ENCODE peak calls at places on chromosomes 5 and 9, in four cellular contexts. P, J, R and L are unnamed samples.

GRCh38 chr5:144275329-144275728 is 104.7 kb downstream of the KCTD16 start:
- DNase-seq in P (no peak), R (no peak), J (no peak), L (no peak)

GRCh38 chr5:79893485-79893884 is 97.6 kb downstream of the MTX3 start:
- DNase-seq in J (no peak), R (no peak), P (no peak), L (no peak)

GRCh38 chr9:94950733-94951590 is 224.5 kb downstream of the AOPEP start:
- DNase-seq in R (no peak), P (no peak), J (no peak), L (peak)

GRCh38 chr5:173626501-173626812 is 10.0 kb upstream of the BOD1 start:
- DNase-seq in J (no peak), P (no peak), R (no peak), L (no peak)

GRCh38 chr9:3528466-3528865 is 2.7 kb upstream of the RFX3 start:
- DNase-seq in R (peak), P (no peak), J (peak), L (no peak)

GRCh38 chr9:124251605-124252366 is 6.0 kb upstream of the NEK6 start:
- DNase-seq in P (no peak), R (no peak), J (no peak), L (no peak)

GRCh38 chr5:151718653-151719052 is 31.9 kb upstream of the SPARC start:
- DNase-seq in R (no peak), J (no peak), P (no peak), L (no peak)

GRCh38 chr5:95591490-95591901 is 28.4 kb upstream of the GPR150 start:
- DNase-seq in J (no peak), R (no peak), P (no peak), L (peak)

GRCh38 chr9:120482424-120483186 is 97.4 kb downstream of the CDK5RAP2 start:
- DNase-seq in J (no peak), R (no peak), P (no peak), L (no peak)

GRCh38 chr9:3498691-3499090 is 27.1 kb downstream of the RFX3 start:
- DNase-seq in J (no peak), R (no peak), P (no peak), L (no peak)

GRCh38 chr5:142133382-142134206 is 25.0 kb downstream of the NDFIP1 start:
- DNase-seq in R (no peak), P (no peak), J (no peak), L (peak)

GRCh38 chr5:109485030-109485429 is 75.3 kb upstream of the PJA2 start:
- DNase-seq in R (no peak), J (peak), P (peak), L (peak)

GRCh38 chr9:91163773-91164471 is 197.8 kb downstream of the AUH start:
- DNase-seq in R (no peak), P (no peak), J (no peak), L (no peak)

GRCh38 chr5:36496471-36496870 is 109.9 kb upstream of the SLC1A3 start:
- DNase-seq in J (no peak), P (no peak), R (no peak), L (no peak)

GRCh38 chr9:91746904-91747303 is 203.1 kb downstream of the ROR2 start:
- DNase-seq in P (no peak), R (no peak), J (peak), L (no peak)

GRCh38 chr9:91162784-91163440 is 198.8 kb downstream of the AUH start:
- DNase-seq in R (peak), J (peak), P (no peak), L (no peak)

GRCh38 chr5:67015577-67016290 is 180.9 kb downstream of the CD180 start:
- DNase-seq in P (peak), J (no peak), R (no peak), L (no peak)

GRCh38 chr9:135130266-135130976 is 43.0 kb downstream of the OLFM1 start:
- DNase-seq in J (peak), P (no peak), R (peak), L (no peak)
- TF ChIP-seq FOXK2 in J (no peak), P (no peak), R (no peak), L (no peak)

DNA sequence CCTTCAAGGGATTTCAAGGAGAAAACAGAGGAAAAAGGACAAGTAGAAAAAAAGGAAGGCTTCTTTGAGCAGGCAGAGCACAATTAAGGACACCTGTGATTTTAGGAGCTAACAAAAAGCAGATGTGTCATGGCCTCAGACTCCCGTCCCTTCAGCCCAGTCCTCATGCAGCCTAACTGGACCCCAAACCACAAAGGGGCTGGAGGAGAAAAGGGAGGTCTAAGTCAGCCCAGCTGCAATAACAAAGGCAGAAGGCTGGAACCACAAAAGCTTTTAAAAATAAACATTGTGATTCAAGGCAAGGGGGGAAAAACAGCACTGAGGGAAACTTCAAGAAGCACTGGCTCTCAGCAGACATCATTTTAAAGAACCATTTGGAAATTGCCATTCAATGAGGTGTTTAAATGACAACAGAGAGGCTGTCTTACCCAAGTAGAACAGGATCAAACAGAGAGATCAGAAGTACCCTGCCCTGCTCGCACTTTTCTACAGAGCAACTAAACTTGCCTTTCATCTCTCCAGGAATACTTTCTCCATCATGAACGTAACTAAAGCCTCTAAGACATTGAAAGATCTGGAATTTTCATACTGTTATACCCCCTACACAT is 89.3 kb downstream of the SEMA5A start:
- DNase-seq in P (no peak), J (no peak), R (no peak), L (no peak)
- TF ChIP-seq FOXK2 in P (no peak), J (no peak), R (no peak), L (no peak)

DNA sequence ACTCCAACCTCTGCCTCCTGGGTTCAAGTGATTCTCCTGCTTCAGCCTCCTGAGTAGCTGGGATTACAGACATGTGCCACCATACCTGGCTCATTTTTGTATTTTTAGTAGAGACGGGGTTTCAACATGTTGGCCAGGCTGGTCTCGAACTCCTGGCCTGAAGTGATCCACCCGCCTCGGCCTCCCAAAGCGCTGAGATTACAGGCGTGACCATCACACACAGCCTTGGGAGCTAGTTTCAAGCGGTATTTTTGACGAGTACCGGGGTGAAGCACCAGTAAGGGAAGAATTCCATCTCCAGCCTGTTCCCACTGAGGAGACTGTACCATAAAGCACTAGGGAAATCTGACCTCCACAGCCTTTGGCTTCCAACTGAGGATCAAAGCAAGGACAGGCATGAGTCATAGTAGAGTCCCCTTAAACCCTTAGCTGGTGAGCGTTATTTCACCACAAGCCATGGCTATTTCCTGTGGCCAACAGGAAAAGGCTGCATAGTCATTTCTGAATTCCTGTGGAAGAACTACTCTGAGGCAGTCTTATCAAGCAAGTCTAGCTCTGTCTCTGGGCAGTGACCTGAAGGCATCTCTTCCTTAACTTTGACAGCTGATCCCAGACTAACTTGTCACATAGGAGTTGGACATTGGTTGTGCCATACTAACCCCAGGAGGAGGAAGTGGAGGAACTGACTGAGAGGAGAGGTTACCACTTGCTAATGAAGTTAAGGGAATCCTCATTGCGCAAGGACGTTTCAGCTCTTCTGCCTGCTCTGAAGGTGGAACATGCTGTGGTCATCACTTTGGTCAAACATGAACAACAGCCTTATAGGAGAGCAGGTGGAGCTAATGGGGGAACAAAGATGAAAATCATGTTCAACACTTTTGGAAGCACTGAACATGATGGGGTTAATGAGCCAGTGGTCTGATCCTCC is 85.8 kb upstream of the DMRT1 start:
- DNase-seq in P (no peak), J (no peak), R (no peak), L (peak)
- TF ChIP-seq FOXK2 in P (no peak), J (no peak), R (no peak), L (no peak)

GRCh38 chr5:181221105-181221791 is 1.8 kb upstream of the TRIM41 start:
- DNase-seq in R (peak), P (no peak), J (peak), L (no peak)

GRCh38 chr5:181218795-181219124 is 4.3 kb upstream of the TRIM41 start:
- DNase-seq in J (no peak), R (no peak), P (no peak), L (no peak)

GRCh38 chr5:181220178-181220515 is 2.9 kb upstream of the TRIM41 start:
- DNase-seq in R (no peak), J (no peak), P (no peak), L (no peak)

GRCh38 chr5:181217805-181218065 is 5.3 kb upstream of the TRIM41 start:
- DNase-seq in J (no peak), P (no peak), R (no peak), L (no peak)

GRCh38 chr5:181219262-181220177 is 3.6 kb upstream of the TRIM41 start:
- DNase-seq in J (no peak), P (no peak), R (no peak), L (no peak)
- TF ChIP-seq FOXK2 in J (no peak), P (no peak), R (no peak), L (no peak)

GRCh38 chr5:16464664-16465543 is 696 bp downstream of the ZNF622 start:
- DNase-seq in J (no peak), P (no peak), R (no peak), L (no peak)
- TF ChIP-seq FOXK2 in J (no peak), P (no peak), R (no peak), L (no peak)

GRCh38 chr9:112648624-112649023 is 69.3 kb downstream of the INIP start:
- DNase-seq in R (no peak), P (no peak), J (no peak), L (no peak)
- TF ChIP-seq FOXK2 in R (no peak), P (no peak), J (no peak), L (no peak)